ENCODE peak calls at places on chromosome 19, in six cellular contexts. X is A549, K is K562, D is upper lobe of left lung, C is HepG2, V is GM12878. B is an unnamed sample.

GRCh38 chr19:49801966-49802661 is 11.0 kb downstream of the FUZ start:
- ATAC-seq in X (peak), K (peak), D (peak), C (no peak), V (no peak), B (peak)

GRCh38 chr19:13984875-13985741 is 21.0 kb downstream of the RFX1 start:
- ATAC-seq in X (no peak), K (no peak), D (no peak), C (no peak), V (peak), B (no peak)

GRCh38 chr19:7930765-7931164 is 4.8 kb upstream of the CTXN1 start:
- ATAC-seq in X (no peak), K (no peak), D (no peak), C (no peak), V (no peak), B (no peak)

GRCh38 chr19:16293133-16294085 is 31.2 kb upstream of the KLF2 start:
- ATAC-seq in X (peak), K (peak), D (peak), C (peak), V (no peak), B (peak)

GRCh38 chr19:7515091-7515470 is 822 bp upstream of the ZNF358 start:
- ATAC-seq in X (no peak), K (no peak), D (peak), C (no peak), V (no peak), B (peak)

GRCh38 chr19:32063601-32064000 is 281.8 kb upstream of the ZNF507 start:
- ATAC-seq in X (no peak), K (no peak), D (no peak), C (no peak), V (no peak), B (no peak)

GRCh38 chr19:18939922-18940775 is 868 bp downstream of the HOMER3 start:
- ATAC-seq in X (peak), K (no peak), D (peak), C (peak), V (peak), B (peak)

GRCh38 chr19:13366529-13367143 is 139.6 kb downstream of the CACNA1A start:
- ATAC-seq in X (peak), K (peak), D (no peak), C (no peak), V (no peak), B (no peak)

GRCh38 chr19:28980236-28980868 is 232.6 kb downstream of the UQCRFS1 start:
- ATAC-seq in X (peak), K (peak), D (no peak), C (peak), V (no peak), B (no peak)

GRCh38 chr19:13094285-13094595 is 8.4 kb downstream of the LYL1 start:
- ATAC-seq in X (peak), K (no peak), D (no peak), C (no peak), V (no peak), B (no peak)

GRCh38 chr19:3950871-3951861 is 18.3 kb downstream of the NMRK2 start:
- ATAC-seq in X (no peak), K (peak), D (no peak), C (peak), V (no peak), B (peak)

GRCh38 chr19:44635581-44636438 is 7.9 kb upstream of the PVR start:
- ATAC-seq in X (peak), K (no peak), D (peak), C (peak), V (no peak), B (no peak)

GRCh38 chr19:41886761-41887710 is 4.1 kb downstream of the ARHGEF1 start:
- ATAC-seq in X (no peak), K (no peak), D (no peak), C (no peak), V (peak), B (no peak)

GRCh38 chr19:3604227-3604986 is 2.3 kb downstream of the TBXA2R start:
- ATAC-seq in X (no peak), K (no peak), D (no peak), C (no peak), V (peak), B (no peak)

GRCh38 chr19:4713384-4713951 is 10.2 kb downstream of the DPP9 start:
- ATAC-seq in X (peak), K (no peak), D (peak), C (no peak), V (no peak), B (peak)

GRCh38 chr19:10356431-10356830 is 17.0 kb upstream of the ICAM3 start:
- ATAC-seq in X (no peak), K (no peak), D (no peak), C (no peak), V (no peak), B (no peak)

GRCh38 chr19:44658069-44658727 is 13.1 kb upstream of the CEACAM19 start:
- ATAC-seq in X (peak), K (peak), D (no peak), C (peak), V (no peak), B (no peak)

GRCh38 chr19:16268676-16269319 is 55.8 kb upstream of the KLF2 start:
- ATAC-seq in X (no peak), K (no peak), D (no peak), C (no peak), V (no peak), B (no peak)

GRCh38 chr19:47607564-47608073 is 1.3 kb upstream of the BICRA start:
- ATAC-seq in X (no peak), K (no peak), D (no peak), C (no peak), V (no peak), B (no peak)

GRCh38 chr19:47608908-47609879 is at the start of gene BICRA:
- ATAC-seq in X (peak), K (peak), D (peak), C (peak), V (peak), B (peak)

GRCh38 chr19:47610546-47610894 is 1.6 kb downstream of the BICRA start:
- ATAC-seq in X (no peak), K (no peak), D (no peak), C (no peak), V (no peak), B (no peak)

GRCh38 chr19:47609885-47610545 is 1.1 kb downstream of the BICRA start:
- ATAC-seq in X (peak), K (peak), D (peak), C (peak), V (peak), B (no peak)

DNA sequence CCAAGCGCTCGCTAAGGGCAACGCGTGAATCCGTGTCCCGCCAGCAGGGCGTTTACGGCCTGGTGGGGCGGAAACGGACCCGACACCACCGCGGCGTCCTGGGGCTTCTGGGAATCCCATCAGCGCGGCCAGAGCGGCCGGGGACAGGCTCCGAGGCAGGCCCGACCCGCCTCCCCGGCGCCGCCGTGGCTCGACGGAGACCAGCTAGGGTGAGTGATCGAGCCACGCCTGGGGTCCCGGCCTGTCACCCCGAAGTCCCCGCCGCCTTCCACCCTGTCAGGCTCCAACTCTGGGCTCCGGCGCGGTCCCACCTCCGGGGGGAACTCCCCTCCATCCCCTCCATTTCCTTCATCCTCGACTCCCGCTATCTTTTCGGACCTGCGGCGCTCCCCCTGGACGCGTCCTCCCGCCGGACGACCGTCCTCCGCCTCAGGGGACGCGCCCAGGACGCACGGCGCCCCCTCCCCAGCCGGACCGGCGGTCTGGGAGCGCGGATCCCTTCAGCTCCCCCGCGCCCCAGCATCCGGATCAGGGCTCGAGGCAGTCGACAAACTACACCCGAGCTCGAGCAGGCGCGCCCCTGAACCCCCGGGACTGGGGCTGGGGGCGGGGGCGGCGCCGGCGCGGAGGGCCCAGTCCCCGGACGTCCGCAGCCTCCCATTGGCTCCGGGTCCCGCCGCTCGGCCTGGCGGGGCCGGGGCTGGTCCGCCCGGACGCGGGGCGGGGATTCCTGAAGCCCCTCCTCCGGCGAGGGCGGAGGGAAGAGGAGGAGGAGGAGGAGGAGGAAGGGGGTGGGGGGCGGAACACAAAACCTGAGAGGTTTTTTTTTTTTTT is 643 bp upstream of the BICRA start:
- ATAC-seq in X (peak), K (peak), D (peak), C (peak), V (peak), B (peak)
- TF ChIP-seq EP300 in X (no peak), K (no peak), D (no peak), C (no peak), V (no peak), B (no peak)

DNA sequence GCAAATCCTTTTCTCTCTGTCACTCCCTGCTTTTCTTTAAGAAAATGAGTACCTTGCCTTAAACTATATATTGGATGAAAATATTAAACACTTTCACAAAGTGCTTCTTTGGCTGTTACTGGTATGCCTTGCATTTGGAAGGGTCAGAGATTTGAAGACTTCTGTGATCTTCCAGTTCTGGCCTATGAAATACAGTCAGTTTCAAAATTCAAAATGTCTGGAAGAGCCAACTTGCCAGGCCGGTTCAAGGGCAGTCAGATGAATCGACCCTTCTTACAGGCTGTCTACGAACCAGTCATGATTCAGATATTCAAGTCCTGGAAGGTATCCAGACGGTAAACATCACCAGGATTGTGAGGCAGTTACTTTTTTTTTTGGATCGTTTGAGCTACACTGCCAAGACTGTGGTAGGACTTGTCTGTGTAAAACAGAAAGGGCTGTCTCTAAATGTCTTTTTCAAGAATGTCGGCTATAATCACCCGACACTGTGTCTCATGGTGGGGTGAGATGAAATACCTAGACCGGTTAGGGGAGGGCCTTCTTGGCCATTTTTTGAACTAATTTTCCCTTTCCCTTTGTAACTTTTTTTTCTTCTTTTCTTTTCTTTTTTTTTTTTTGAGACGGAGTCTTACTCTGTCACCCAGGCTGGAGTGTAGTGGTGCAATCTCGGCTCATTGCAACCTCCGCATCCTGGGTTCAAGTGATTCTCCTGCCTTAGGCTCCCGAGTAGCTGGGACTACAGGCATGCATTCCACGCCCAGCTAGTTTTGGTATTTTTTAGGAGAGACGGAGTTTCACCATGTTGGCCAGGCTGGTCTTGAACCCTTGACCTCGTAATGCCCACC is 11.2 kb downstream of the ACTN4 start:
- ATAC-seq in X (peak), K (peak), D (peak), C (peak), V (no peak), B (peak)
- TF ChIP-seq EP300 in X (peak), K (no peak), D (peak), C (peak), V (no peak), B (no peak)

DNA sequence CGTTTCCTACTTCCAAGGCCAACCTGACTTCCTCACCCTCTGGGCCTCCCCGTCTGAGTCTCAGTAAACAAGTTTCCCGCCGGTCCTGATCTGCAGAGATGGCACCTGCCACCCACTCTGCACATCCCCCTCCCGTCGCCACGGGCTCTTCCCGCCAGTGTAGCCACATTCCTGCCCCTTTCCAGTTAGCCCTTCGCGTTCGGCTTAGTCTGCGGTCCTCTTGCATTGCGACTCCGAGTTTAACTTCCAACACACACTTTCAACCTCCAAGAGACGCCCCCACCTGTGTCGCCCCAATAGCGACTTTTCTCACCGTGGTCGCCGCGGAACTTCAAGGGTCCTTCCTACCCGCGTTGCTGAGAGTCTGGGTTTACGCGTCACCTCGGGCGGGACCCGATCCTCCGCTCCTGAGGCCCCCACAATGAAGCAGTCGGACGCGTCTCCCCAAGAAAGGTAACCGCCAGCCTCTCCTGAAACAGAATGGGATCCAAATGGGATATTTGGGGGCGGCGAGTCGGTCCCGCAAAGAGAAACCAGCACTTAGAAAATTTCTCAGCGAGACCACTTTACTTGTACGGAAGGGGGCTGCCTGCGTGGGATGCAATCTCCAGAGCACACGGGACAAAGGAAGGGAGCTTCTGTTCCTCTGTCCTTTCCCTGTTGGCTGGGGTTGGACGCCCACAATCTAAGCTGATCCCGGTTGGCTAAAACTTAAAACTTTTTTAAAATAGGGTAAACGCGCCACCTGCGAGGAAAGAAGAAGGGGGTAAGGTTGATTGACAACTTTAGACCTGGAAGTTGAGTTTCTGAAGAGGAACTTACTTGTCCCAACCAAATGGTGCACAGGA is 1.0 kb upstream of the BSG start:
- ATAC-seq in X (peak), K (peak), D (peak), C (peak), V (peak), B (no peak)
- TF ChIP-seq EP300 in X (no peak), K (no peak), D (no peak), C (peak), V (no peak), B (no peak)

GRCh38 chr19:986083-986482 is 1.9 kb downstream of the WDR18 start:
- ATAC-seq in X (no peak), K (no peak), D (no peak), C (no peak), V (no peak), B (no peak)

GRCh38 chr19:988081-988480 is 3.9 kb downstream of the WDR18 start:
- ATAC-seq in X (no peak), K (no peak), D (no peak), C (no peak), V (no peak), B (no peak)

GRCh38 chr19:980133-980998 is 3.8 kb upstream of the WDR18 start:
- ATAC-seq in X (peak), K (peak), D (no peak), C (peak), V (no peak), B (no peak)

GRCh38 chr19:982567-983170 is 1.5 kb upstream of the WDR18 start:
- ATAC-seq in X (peak), K (peak), D (peak), C (peak), V (peak), B (peak)

DNA sequence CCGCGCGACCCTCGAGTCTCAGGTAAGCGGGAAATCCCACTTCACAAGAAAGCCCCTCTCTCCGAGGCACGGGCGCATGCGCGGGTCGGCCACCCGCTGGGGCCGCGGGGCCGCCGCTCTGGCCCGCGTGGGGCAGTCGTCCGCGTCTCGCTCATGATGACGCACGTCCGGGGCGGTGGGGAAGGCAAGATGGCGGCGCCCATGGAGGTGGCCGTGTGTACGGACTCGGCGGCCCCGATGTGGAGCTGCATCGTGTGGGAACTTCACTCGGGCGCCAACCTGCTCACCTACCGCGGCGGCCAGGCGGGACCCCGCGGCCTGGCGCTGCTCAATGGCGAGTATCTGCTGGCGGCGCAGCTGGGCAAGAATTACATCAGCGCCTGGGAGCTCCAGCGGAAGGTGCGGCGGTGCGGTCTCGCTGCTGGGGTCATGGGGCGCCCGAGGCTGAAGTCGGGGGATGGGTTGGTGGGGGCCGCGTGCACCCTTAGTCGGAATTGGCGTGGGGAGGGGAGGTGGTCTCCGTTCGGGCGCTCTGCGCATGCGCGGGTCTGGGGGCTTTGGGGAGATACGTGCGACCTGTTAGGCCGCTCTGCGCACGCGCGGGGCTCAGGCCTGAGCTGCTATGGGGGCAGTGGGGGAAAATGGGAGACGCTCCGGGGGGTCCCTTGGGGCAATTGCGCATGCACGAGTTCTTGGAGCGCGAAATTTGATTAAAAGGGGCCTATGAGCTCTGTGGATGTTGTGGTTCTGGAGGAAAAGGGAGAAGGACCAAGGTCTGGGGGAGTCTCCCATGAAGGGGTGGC is at the start of gene WDR18:
- ATAC-seq in X (peak), K (peak), D (peak), C (peak), V (peak), B (peak)
- TF ChIP-seq EP300 in X (no peak), K (no peak), D (peak), C (no peak), V (no peak), B (no peak)

DNA sequence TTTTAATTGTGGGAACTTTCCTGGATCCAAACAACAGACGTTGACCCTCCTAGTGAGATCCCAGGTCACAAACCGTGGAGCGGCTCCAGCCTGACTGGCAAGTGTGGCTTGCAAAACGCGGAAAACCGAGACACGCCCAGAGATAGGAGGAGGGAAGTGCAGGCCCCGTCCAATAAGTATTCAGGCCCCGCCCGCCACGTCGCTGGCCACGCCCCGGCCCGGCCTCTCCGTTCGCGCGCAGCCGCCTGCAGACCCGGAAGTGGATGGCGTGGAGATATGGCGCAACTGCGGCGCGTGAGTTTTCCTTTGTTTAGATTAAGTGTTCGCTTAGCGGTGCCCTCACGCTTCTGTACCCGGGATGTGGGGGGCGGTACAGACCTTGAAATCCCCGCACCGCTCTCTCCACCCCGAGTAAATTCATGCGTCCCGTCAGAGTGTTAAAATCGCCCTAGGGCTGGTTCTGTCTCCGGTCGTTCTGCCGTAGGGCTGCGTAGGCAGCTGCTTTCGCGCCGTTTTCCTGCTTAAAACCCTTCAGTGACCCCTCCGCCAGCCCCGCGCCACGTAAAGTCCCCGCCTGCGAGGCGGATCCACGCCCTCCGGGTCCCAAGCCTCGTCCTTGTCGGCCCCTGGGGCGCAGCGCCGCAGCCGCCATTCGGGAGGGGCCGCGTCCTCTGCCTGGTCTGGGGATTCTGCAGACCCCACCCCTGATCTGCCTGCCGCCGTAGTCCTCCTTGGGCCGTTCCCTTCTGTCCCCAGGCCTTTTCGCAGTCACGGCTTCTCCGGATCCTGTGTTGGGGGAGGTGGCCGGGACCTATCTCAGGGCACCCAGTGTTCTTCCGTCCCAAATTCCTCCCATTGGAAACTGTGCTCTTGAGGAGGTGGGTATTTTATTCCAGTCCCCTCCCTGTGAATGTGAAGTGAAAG is at the start of gene ZNF766:
- ATAC-seq in X (peak), K (peak), D (peak), C (peak), V (peak), B (peak)
- TF ChIP-seq EP300 in X (no peak), K (no peak), D (peak), C (no peak), V (no peak), B (no peak)

GRCh38 chr19:46760363-46760762 is 14.1 kb upstream of the STRN4 start:
- ATAC-seq in X (no peak), K (no peak), D (no peak), C (no peak), V (no peak), B (no peak)
- TF ChIP-seq EP300 in X (no peak), K (no peak), D (no peak), C (no peak), V (no peak), B (no peak)

B was measured in gastroesophageal sphincter.